ENCODE peak calls at places on chromosome 1, in nine cellular contexts. R, P, N, S, G, T, J, Z and F are unnamed samples.

GRCh38 chr1:241531195-241532172 is 694 bp upstream of the KMO start:
- DNase-seq in R (no peak), P (peak; percentile 59), N (no peak), S (peak; percentile 91), G (no peak), T (no peak), J (peak; percentile 73), Z (peak; percentile 69), F (peak; percentile 74)

GRCh38 chr1:157286646-157287420 is 148.6 kb upstream of the ETV3 start:
- DNase-seq in R (peak; percentile 44), P (no peak), N (no peak), S (no peak), G (no peak), T (no peak), J (no peak), Z (no peak), F (no peak)

GRCh38 chr1:9095818-9096217 is 26.4 kb upstream of the SLC2A5 start:
- DNase-seq in R (no peak), P (no peak), N (no peak), S (no peak), G (no peak), T (no peak), J (no peak), Z (no peak), F (no peak)

GRCh38 chr1:207884276-207885029 is 26.5 kb downstream of the CD34 start:
- DNase-seq in R (no peak), P (no peak), N (no peak), S (no peak), G (no peak), T (no peak), J (no peak), Z (peak; percentile 57), F (no peak)

GRCh38 chr1:56686171-56686570 is 41.1 kb downstream of the PRKAA2 start:
- DNase-seq in R (no peak), P (no peak), N (no peak), S (peak; percentile 38), G (no peak), T (no peak), J (no peak), Z (no peak), F (peak; percentile 16)

GRCh38 chr1:206555473-206555935 is 48.2 kb downstream of the RASSF5 start:
- DNase-seq in R (no peak), P (peak; percentile 65), N (peak; percentile 68), S (no peak), G (no peak), T (no peak), J (no peak), Z (no peak), F (no peak)

GRCh38 chr1:104878203-104878911 is 1128.7 kb downstream of the AMY1C start:
- DNase-seq in R (no peak), P (no peak), N (no peak), S (peak; percentile 1), G (no peak), T (no peak), J (no peak), Z (no peak), F (no peak)

GRCh38 chr1:109917429-109918076 is 6.9 kb downstream of the CSF1 start:
- DNase-seq in R (no peak), P (no peak), N (no peak), S (no peak), G (no peak), T (no peak), J (no peak), Z (no peak), F (no peak)

GRCh38 chr1:173114381-173114780 is 63.6 kb upstream of the TNFSF18 start:
- DNase-seq in R (no peak), P (no peak), N (no peak), S (no peak), G (no peak), T (no peak), J (no peak), Z (no peak), F (no peak)

GRCh38 chr1:235901461-235901860 is 34.8 kb upstream of the LYST start:
- DNase-seq in R (no peak), P (no peak), N (no peak), S (peak; percentile 67), G (no peak), T (no peak), J (peak; percentile 72), Z (no peak), F (peak; percentile 51)

GRCh38 chr1:244347942-244348341 is 103.8 kb downstream of the ADSS2 start:
- DNase-seq in R (peak; percentile 17), P (no peak), N (no peak), S (peak; percentile 26), G (no peak), T (no peak), J (peak; percentile 67), Z (no peak), F (no peak)

GRCh38 chr1:45378184-45378583 is 37.9 kb upstream of the MUTYH start:
- DNase-seq in R (no peak), P (no peak), N (no peak), S (no peak), G (no peak), T (no peak), J (no peak), Z (no peak), F (no peak)

GRCh38 chr1:159005676-159006075 is 4.0 kb upstream of the IFI16 start:
- DNase-seq in R (no peak), P (no peak), N (no peak), S (no peak), G (no peak), T (no peak), J (no peak), Z (no peak), F (no peak)

GRCh38 chr1:212179394-212180076 is 105.7 kb upstream of the PPP2R5A start:
- DNase-seq in R (no peak), P (no peak), N (no peak), S (peak; percentile 96), G (no peak), T (no peak), J (peak; percentile 95), Z (no peak), F (peak; percentile 98)

GRCh38 chr1:2000850-2001249 is 2.7 kb downstream of the CFAP74 start:
- DNase-seq in R (no peak), P (no peak), N (no peak), S (no peak), G (no peak), T (no peak), J (no peak), Z (no peak), F (no peak)

GRCh38 chr1:67685558-67686271 is 714 bp downstream of the GADD45A start:
- DNase-seq in R (peak; percentile 84), P (peak; percentile 67), N (no peak), S (peak; percentile 45), G (peak; percentile 39), T (no peak), J (peak; percentile 55), Z (no peak), F (peak; percentile 51)

GRCh38 chr1:77051406-77051805 is 167.8 kb downstream of the PIGK start:
- DNase-seq in R (peak; percentile 17), P (no peak), N (no peak), S (no peak), G (no peak), T (no peak), J (no peak), Z (no peak), F (no peak)

GRCh38 chr1:21361506-21361905 is 71.2 kb upstream of the ECE1 start:
- DNase-seq in R (no peak), P (no peak), N (no peak), S (no peak), G (no peak), T (peak; percentile 26), J (no peak), Z (no peak), F (peak; percentile 13)

GRCh38 chr1:205504311-205505075 is at the start of gene CDK18:
- DNase-seq in R (no peak), P (peak; percentile 86), N (peak; percentile 80), S (peak; percentile 95), G (peak; percentile 16), T (peak; percentile 86), J (no peak), Z (peak; percentile 80), F (peak; percentile 85)

GRCh38 chr1:156414440-156415064 is 45.5 kb downstream of the RHBG start:
- DNase-seq in R (no peak), P (no peak), N (no peak), S (peak; percentile 28), G (no peak), T (no peak), J (no peak), Z (no peak), F (no peak)

GRCh38 chr1:15919316-15919715 is 56.6 kb downstream of the ZBTB17 start:
- DNase-seq in R (no peak), P (no peak), N (no peak), S (peak; percentile 79), G (no peak), T (no peak), J (peak; percentile 78), Z (no peak), F (peak; percentile 91)

GRCh38 chr1:45864765-45865164 is 61.4 kb downstream of the MAST2 start:
- DNase-seq in R (no peak), P (no peak), N (no peak), S (no peak), G (no peak), T (no peak), J (no peak), Z (no peak), F (peak; percentile 17)

GRCh38 chr1:64550505-64550904 is 80.6 kb downstream of the CACHD1 start:
- DNase-seq in R (no peak), P (no peak), N (no peak), S (no peak), G (no peak), T (no peak), J (no peak), Z (no peak), F (no peak)

GRCh38 chr1:147189514-147189913 is 17.2 kb upstream of the PRKAB2 start:
- DNase-seq in R (no peak), P (no peak), N (no peak), S (no peak), G (no peak), T (no peak), J (no peak), Z (no peak), F (no peak)

GRCh38 chr1:165539306-165539705 is 4.5 kb upstream of the LRRC52 start:
- DNase-seq in R (no peak), P (no peak), N (no peak), S (peak; percentile 40), G (no peak), T (no peak), J (peak; percentile 39), Z (no peak), F (peak; percentile 6)

GRCh38 chr1:101128851-101129250 is 103.3 kb upstream of the DPH5 start:
- DNase-seq in R (no peak), P (no peak), N (no peak), S (no peak), G (no peak), T (no peak), J (no peak), Z (no peak), F (no peak)

GRCh38 chr1:224454337-224455055 is 19.9 kb upstream of the WDR26 start:
- DNase-seq in R (no peak), P (no peak), N (no peak), S (peak; percentile 95), G (no peak), T (no peak), J (no peak), Z (no peak), F (peak; percentile 93)

GRCh38 chr1:41629571-41629970 is 145.1 kb upstream of the EDN2 start:
- DNase-seq in R (no peak), P (no peak), N (no peak), S (peak; percentile 32), G (no peak), T (no peak), J (peak; percentile 93), Z (no peak), F (peak; percentile 71)

GRCh38 chr1:4317207-4317606 is 337.2 kb upstream of the AJAP1 start:
- DNase-seq in R (no peak), P (no peak), N (no peak), S (no peak), G (no peak), T (no peak), J (no peak), Z (no peak), F (no peak)

GRCh38 chr1:205261946-205262668 is 34.4 kb downstream of the TMCC2 start:
- DNase-seq in R (no peak), P (no peak), N (no peak), S (no peak), G (no peak), T (no peak), J (no peak), Z (no peak), F (no peak)

GRCh38 chr1:94801919-94802546 is 18.1 kb upstream of the SLC44A3 start:
- DNase-seq in R (no peak), P (no peak), N (no peak), S (peak; percentile 86), G (no peak), T (peak; percentile 7), J (peak; percentile 77), Z (peak; percentile 33), F (peak; percentile 79)